ENCODE peak calls at places on chromosomes 6 and 20, in six cellular contexts. X is hepatic stellate cell, E is choroid plexus epithelial cell, V is GM03348, W is SK-MEL-5, D is fibroblast of pulmonary artery. R is an unnamed sample.

GRCh38 chr6:21240709-21241108 is 352.8 kb upstream of the SOX4 start:
- DNase-seq in X (no peak), E (peak), V (no peak), W (no peak), D (peak), R (peak)

GRCh38 chr6:116969211-116969863 is 92.3 kb downstream of the RFX6 start:
- DNase-seq in X (peak), E (peak), V (peak), W (peak), D (peak), R (peak)

GRCh38 chr20:13220194-13220856 is 749 bp upstream of the ISM1 start:
- DNase-seq in X (no peak), E (peak), V (peak), W (no peak), D (peak), R (peak)

GRCh38 chr6:143579703-143580102 is 68.2 kb upstream of the FUCA2 start:
- DNase-seq in X (peak), E (peak), V (peak), W (no peak), D (peak), R (peak)

GRCh38 chr6:137033828-137034227 is 10.9 kb downstream of the IL20RA start:
- DNase-seq in X (no peak), E (peak), V (no peak), W (peak), D (no peak), R (no peak)

GRCh38 chr6:127177030-127177928 is 58.8 kb downstream of the RSPO3 start:
- DNase-seq in X (no peak), E (peak), V (peak), W (no peak), D (peak), R (peak)

GRCh38 chr20:42218566-42218965 is 600.4 kb upstream of the CHD6 start:
- DNase-seq in X (no peak), E (no peak), V (no peak), W (no peak), D (no peak), R (no peak)

GRCh38 chr6:41640436-41640835 is 2.2 kb downstream of the MDFI start:
- DNase-seq in X (no peak), E (peak), V (no peak), W (no peak), D (no peak), R (no peak)

GRCh38 chr6:170151235-170152110 is 139.4 kb downstream of the DLL1 start:
- DNase-seq in X (no peak), E (no peak), V (no peak), W (no peak), D (no peak), R (no peak)

GRCh38 chr20:15205023-15205422 is 867.6 kb upstream of the FLRT3 start:
- DNase-seq in X (no peak), E (no peak), V (no peak), W (no peak), D (no peak), R (no peak)

GRCh38 chr6:151180321-151180720 is 59.4 kb upstream of the AKAP12 start:
- DNase-seq in X (no peak), E (no peak), V (no peak), W (no peak), D (no peak), R (no peak)

R was measured in iris pigment epithelial cell.